ENCODE peak calls at places on chromosomes 11 and 22, in four cellular contexts. One of them, this sample, is unnamed.

GRCh38 chr11:36453678-36454077 is 56.4 kb downstream of the TRAF6 start:
- DNase-seq in coronary artery: no peak
- DNase-seq in HFFc6: no peak
- DNase-seq in hepatocyte: no peak
- DNase-seq in this sample: no peak

GRCh38 chr11:63609971-63610580 is 4.2 kb downstream of the PLAAT3 start:
- DNase-seq in hepatocyte: no peak
- DNase-seq in HFFc6: no peak
- DNase-seq in coronary artery: peak
- DNase-seq in this sample: no peak

GRCh38 chr11:119193626-119194025 is 8.4 kb downstream of the NHERF4 start:
- DNase-seq in hepatocyte: no peak
- DNase-seq in HFFc6: no peak
- DNase-seq in coronary artery: no peak
- DNase-seq in this sample: no peak

GRCh38 chr22:35970601-35971417 is 57.8 kb downstream of the RBFOX2 start:
- DNase-seq in hepatocyte: no peak
- DNase-seq in coronary artery: no peak
- DNase-seq in HFFc6: no peak
- DNase-seq in this sample: no peak

GRCh38 chr11:1873048-1873812 is 18.5 kb downstream of the PRR33 start:
- DNase-seq in HFFc6: no peak
- DNase-seq in coronary artery: no peak
- DNase-seq in hepatocyte: no peak
- DNase-seq in this sample: no peak

GRCh38 chr22:50157976-50158375 is 12.6 kb upstream of the PANX2 start:
- DNase-seq in hepatocyte: no peak
- DNase-seq in coronary artery: no peak
- DNase-seq in HFFc6: no peak
- DNase-seq in this sample: no peak

GRCh38 chr11:106644824-106645223 is 373.5 kb downstream of the GUCY1A2 start:
- DNase-seq in hepatocyte: peak
- DNase-seq in coronary artery: no peak
- DNase-seq in HFFc6: peak
- DNase-seq in this sample: no peak

GRCh38 chr11:36409152-36409713 is 100.8 kb downstream of the TRAF6 start:
- DNase-seq in coronary artery: no peak
- DNase-seq in HFFc6: no peak
- DNase-seq in hepatocyte: no peak
- DNase-seq in this sample: no peak

GRCh38 chr11:70480711-70481110 is 82.4 kb downstream of the CTTN start:
- DNase-seq in HFFc6: no peak
- DNase-seq in hepatocyte: no peak
- DNase-seq in coronary artery: no peak
- DNase-seq in this sample: no peak

GRCh38 chr11:8006349-8006977 is 19.3 kb downstream of the EIF3F start:
- DNase-seq in HFFc6: peak
- DNase-seq in hepatocyte: peak
- DNase-seq in coronary artery: no peak
- DNase-seq in this sample: peak

GRCh38 chr11:24623121-24623520 is 126.3 kb downstream of the LUZP2 start:
- DNase-seq in HFFc6: no peak
- DNase-seq in coronary artery: no peak
- DNase-seq in hepatocyte: no peak
- DNase-seq in this sample: no peak

GRCh38 chr22:30224161-30224857 is 22.2 kb downstream of the LIF start:
- DNase-seq in coronary artery: no peak
- DNase-seq in HFFc6: peak
- DNase-seq in hepatocyte: peak
- DNase-seq in this sample: no peak

GRCh38 chr11:208177-208916 is 839 bp downstream of the RIC8A start:
- DNase-seq in coronary artery: peak
- DNase-seq in HFFc6: peak
- DNase-seq in hepatocyte: peak
- DNase-seq in this sample: no peak

GRCh38 chr11:6200975-6201374 is 2.0 kb downstream of the OR52W1 start:
- DNase-seq in HFFc6: no peak
- DNase-seq in hepatocyte: no peak
- DNase-seq in coronary artery: no peak
- DNase-seq in this sample: no peak

GRCh38 chr11:91104237-91104636 is 881.4 kb upstream of the CHORDC1 start:
- DNase-seq in HFFc6: no peak
- DNase-seq in hepatocyte: peak
- DNase-seq in coronary artery: no peak
- DNase-seq in this sample: no peak

GRCh38 chr22:21100149-21101032 is 54.6 kb downstream of the LRRC74B start:
- DNase-seq in HFFc6: peak
- DNase-seq in coronary artery: no peak
- DNase-seq in hepatocyte: no peak
- DNase-seq in this sample: no peak

GRCh38 chr22:30240541-30241417 is 5.8 kb downstream of the LIF start:
- DNase-seq in coronary artery: no peak
- DNase-seq in hepatocyte: no peak
- DNase-seq in HFFc6: no peak
- DNase-seq in this sample: no peak

GRCh38 chr11:114277637-114278341 is 18.4 kb upstream of the NNMT start:
- DNase-seq in hepatocyte: no peak
- DNase-seq in coronary artery: no peak
- DNase-seq in HFFc6: no peak
- DNase-seq in this sample: peak

GRCh38 chr22:50620861-50621490 is 7.0 kb downstream of the ARSA start:
- DNase-seq in coronary artery: no peak
- DNase-seq in hepatocyte: no peak
- DNase-seq in HFFc6: no peak
- DNase-seq in this sample: no peak

GRCh38 chr11:71322861-71323582 is 70.6 kb upstream of the SHANK2 start:
- DNase-seq in HFFc6: no peak
- DNase-seq in hepatocyte: no peak
- DNase-seq in coronary artery: no peak
- DNase-seq in this sample: no peak

GRCh38 chr11:117300301-117300700 is 9.2 kb downstream of the BACE1-AS start:
- DNase-seq in HFFc6: peak
- DNase-seq in hepatocyte: peak
- DNase-seq in coronary artery: no peak
- DNase-seq in this sample: no peak

GRCh38 chr11:44593194-44593593 is 27.7 kb downstream of the CD82 start:
- DNase-seq in hepatocyte: no peak
- DNase-seq in coronary artery: no peak
- DNase-seq in HFFc6: no peak
- DNase-seq in this sample: no peak

GRCh38 chr11:122796128-122796717 is 42.1 kb upstream of the CRTAM start:
- DNase-seq in coronary artery: no peak
- DNase-seq in hepatocyte: peak
- DNase-seq in HFFc6: no peak
- DNase-seq in this sample: no peak

GRCh38 chr11:111870522-111870886 is 877 bp downstream of the ALG9 start:
- DNase-seq in coronary artery: no peak
- DNase-seq in hepatocyte: no peak
- DNase-seq in HFFc6: no peak
- DNase-seq in this sample: no peak

DNA sequence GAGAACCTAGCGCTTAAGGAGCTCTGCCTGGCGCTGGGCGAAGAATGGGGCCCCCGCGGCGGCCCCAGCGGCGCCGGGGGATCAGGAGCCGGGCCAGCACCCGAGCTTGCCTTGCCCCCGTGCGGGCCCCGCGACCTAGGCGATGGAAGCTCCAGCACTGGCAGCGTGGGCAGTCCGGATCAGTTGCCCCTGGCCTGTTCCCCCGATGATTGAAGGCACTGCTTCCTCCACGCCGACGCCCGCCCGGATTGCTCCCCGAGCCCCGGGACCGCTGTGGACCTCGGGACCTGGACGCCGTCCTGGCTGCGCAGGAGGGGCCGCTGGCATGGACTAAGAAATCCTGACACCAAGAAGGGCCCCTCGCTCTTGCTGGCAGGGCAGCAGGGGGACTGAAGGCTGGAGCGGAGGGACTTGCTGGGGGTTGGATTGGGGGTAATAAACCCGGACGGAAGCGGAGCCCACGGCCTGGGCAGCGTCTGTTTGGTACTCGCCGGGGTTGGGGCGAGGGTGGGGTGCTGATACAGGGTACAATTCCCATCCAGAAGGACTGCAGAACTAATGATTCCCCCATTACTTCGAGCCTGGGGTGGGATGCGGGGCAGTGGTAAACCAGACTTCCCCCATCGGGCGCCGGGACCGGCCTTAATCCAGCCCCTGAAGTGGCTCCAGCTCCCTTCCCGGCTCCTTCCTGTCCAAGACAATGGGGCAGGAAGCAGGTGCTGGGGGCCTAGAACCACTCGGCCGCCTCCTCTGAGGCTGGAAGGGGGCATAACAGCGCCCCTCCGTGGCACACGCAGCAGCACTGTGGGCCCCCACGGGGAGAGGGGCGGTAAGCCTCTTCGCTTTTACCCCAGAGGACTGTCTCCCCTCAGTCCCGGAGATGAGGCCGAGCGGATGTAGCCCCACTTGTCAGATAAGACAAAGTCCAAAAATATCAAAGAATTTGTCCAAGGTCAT is 985 bp downstream of the CCDC85B start:
- DNase-seq in hepatocyte: no peak
- DNase-seq in coronary artery: peak
- DNase-seq in HFFc6: peak
- DNase-seq in this sample: peak
- TF ChIP-seq CTCF in hepatocyte: peak
- TF ChIP-seq CTCF in coronary artery: no peak
- TF ChIP-seq CTCF in HFFc6: peak
- TF ChIP-seq CTCF in this sample: peak

GRCh38 chr11:15565846-15566245 is 451.1 kb downstream of the INSC start:
- DNase-seq in HFFc6: no peak
- DNase-seq in coronary artery: no peak
- DNase-seq in hepatocyte: no peak
- DNase-seq in this sample: no peak

GRCh38 chr11:15569626-15570025 is 454.9 kb downstream of the INSC start:
- DNase-seq in hepatocyte: no peak
- DNase-seq in coronary artery: no peak
- DNase-seq in HFFc6: no peak
- DNase-seq in this sample: no peak

GRCh38 chr11:15563054-15563453 is 448.3 kb downstream of the INSC start:
- DNase-seq in coronary artery: no peak
- DNase-seq in HFFc6: no peak
- DNase-seq in hepatocyte: no peak
- DNase-seq in this sample: no peak

GRCh38 chr11:15568440-15568839 is 453.7 kb downstream of the INSC start:
- DNase-seq in coronary artery: no peak
- DNase-seq in hepatocyte: no peak
- DNase-seq in HFFc6: no peak
- DNase-seq in this sample: no peak
- TF ChIP-seq CTCF in coronary artery: no peak
- TF ChIP-seq CTCF in hepatocyte: no peak
- TF ChIP-seq CTCF in HFFc6: no peak
- TF ChIP-seq CTCF in this sample: no peak

GRCh38 chr11:29343465-29344333 is 673.1 kb downstream of the KCNA4 start:
- DNase-seq in coronary artery: no peak
- DNase-seq in HFFc6: peak
- DNase-seq in hepatocyte: peak
- DNase-seq in this sample: peak
- TF ChIP-seq CTCF in coronary artery: peak
- TF ChIP-seq CTCF in HFFc6: peak
- TF ChIP-seq CTCF in hepatocyte: peak
- TF ChIP-seq CTCF in this sample: peak

DNA sequence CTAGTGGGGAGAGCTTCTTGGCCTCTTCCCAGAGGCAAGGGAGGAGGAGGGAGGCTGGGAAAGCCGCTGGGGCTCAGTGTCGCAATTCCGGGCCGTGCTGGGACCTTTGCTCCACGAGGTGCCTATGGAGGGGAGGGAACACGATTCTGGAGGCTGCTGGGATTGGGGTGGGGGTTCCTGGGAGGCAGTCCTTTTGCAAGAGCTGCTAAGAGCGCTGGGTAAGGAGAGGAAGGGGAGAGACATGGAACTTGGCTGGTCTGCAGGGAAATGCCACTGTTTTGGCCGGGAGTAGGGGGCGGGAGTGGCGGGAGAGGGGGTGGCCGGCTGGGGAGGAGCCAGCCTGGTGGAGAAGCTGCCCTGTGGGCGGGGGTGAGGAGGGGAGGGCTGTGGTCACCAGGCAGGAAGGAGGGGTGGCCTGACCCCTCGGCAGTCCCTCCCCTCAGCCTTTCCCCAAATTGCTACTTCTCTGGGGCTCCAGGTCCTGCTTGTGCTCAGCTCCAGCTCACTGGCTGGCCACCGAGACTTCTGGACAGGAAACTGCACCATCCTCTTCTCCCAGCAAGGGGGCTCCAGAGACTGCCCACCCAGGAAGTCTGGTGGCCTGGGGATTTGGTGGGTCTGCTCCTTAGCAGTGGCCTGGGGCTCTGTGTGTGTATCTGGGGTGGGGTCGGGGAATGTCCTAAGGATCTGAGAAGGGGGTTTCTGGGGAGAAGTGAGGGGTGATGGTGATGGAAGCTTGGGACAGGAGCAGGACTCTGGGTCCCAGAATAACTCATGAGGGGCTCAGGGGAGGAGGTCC is at the start of gene NR1H3:
- DNase-seq in hepatocyte: peak
- DNase-seq in HFFc6: peak
- DNase-seq in coronary artery: peak
- DNase-seq in this sample: no peak
- TF ChIP-seq CTCF in hepatocyte: peak
- TF ChIP-seq CTCF in HFFc6: peak
- TF ChIP-seq CTCF in coronary artery: peak
- TF ChIP-seq CTCF in this sample: peak

GRCh38 chr22:45248832-45249561 is 8.3 kb upstream of the KIAA0930 start:
- DNase-seq in HFFc6: no peak
- DNase-seq in hepatocyte: no peak
- DNase-seq in coronary artery: no peak
- DNase-seq in this sample: no peak

GRCh38 chr22:45254789-45255261 is 14.1 kb upstream of the KIAA0930 start:
- DNase-seq in coronary artery: no peak
- DNase-seq in HFFc6: peak
- DNase-seq in hepatocyte: no peak
- DNase-seq in this sample: no peak

GRCh38 chr22:45253039-45253641 is 12.4 kb upstream of the KIAA0930 start:
- DNase-seq in HFFc6: no peak
- DNase-seq in hepatocyte: no peak
- DNase-seq in coronary artery: no peak
- DNase-seq in this sample: no peak

GRCh38 chr22:45254388-45254787 is 13.7 kb upstream of the KIAA0930 start:
- DNase-seq in HFFc6: no peak
- DNase-seq in hepatocyte: no peak
- DNase-seq in coronary artery: no peak
- DNase-seq in this sample: no peak

GRCh38 chr22:45251828-45252227 is 11.1 kb upstream of the KIAA0930 start:
- DNase-seq in HFFc6: no peak
- DNase-seq in coronary artery: no peak
- DNase-seq in hepatocyte: no peak
- DNase-seq in this sample: no peak
- TF ChIP-seq CTCF in HFFc6: no peak
- TF ChIP-seq CTCF in coronary artery: no peak
- TF ChIP-seq CTCF in hepatocyte: no peak
- TF ChIP-seq CTCF in this sample: no peak